ENCODE peak calls at places on chromosome 9, in seven cellular contexts. V, U, Q, N, X, O and E are unnamed samples.

GRCh38 chr9:123400926-123401503 is 45.0 kb downstream of the CRB2 start:
- DNase-seq in V (no peak), U (no peak), Q (no peak), N (no peak), X (no peak), O (no peak), E (no peak)

GRCh38 chr9:3464033-3464638 is 61.7 kb downstream of the RFX3 start:
- DNase-seq in V (peak), U (no peak), Q (no peak), N (no peak), X (no peak), O (peak), E (peak)

GRCh38 chr9:123710299-123710698 is 219.6 kb downstream of the DENND1A start:
- DNase-seq in V (peak), U (no peak), Q (no peak), N (peak), X (no peak), O (peak), E (peak)

GRCh38 chr9:91179237-91180138 is 182.2 kb downstream of the AUH start:
- DNase-seq in V (peak), U (no peak), Q (no peak), N (peak), X (peak), O (peak), E (peak)

GRCh38 chr9:14007199-14007769 is 306.7 kb downstream of the NFIB start:
- DNase-seq in V (no peak), U (no peak), Q (peak), N (no peak), X (no peak), O (no peak), E (no peak)

GRCh38 chr9:14433841-14434511 is 120.0 kb upstream of the NFIB start:
- DNase-seq in V (peak), U (no peak), Q (no peak), N (peak), X (no peak), O (peak), E (peak)

GRCh38 chr9:130847306-130848217 is 12.5 kb downstream of the ABL1 start:
- DNase-seq in V (peak), U (no peak), Q (peak), N (peak), X (no peak), O (peak), E (peak)

GRCh38 chr9:27785714-27786100 is 212.4 kb upstream of the C9orf72 start:
- DNase-seq in V (no peak), U (no peak), Q (no peak), N (peak), X (no peak), O (no peak), E (peak)

GRCh38 chr9:3751125-3751758 is 225.4 kb upstream of the RFX3 start:
- DNase-seq in V (peak), U (peak), Q (no peak), N (peak), X (no peak), O (peak), E (peak)

GRCh38 chr9:127397722-127398647 is 1.0 kb downstream of the SLC2A8 start:
- DNase-seq in V (peak), U (peak), Q (peak), N (peak), X (peak), O (no peak), E (peak)

GRCh38 chr9:127396253-127396807 is 639 bp upstream of the SLC2A8 start:
- DNase-seq in V (no peak), U (no peak), Q (no peak), N (no peak), X (no peak), O (no peak), E (no peak)

GRCh38 chr9:127396808-127397721 is at the start of gene SLC2A8:
- DNase-seq in V (peak), U (peak), Q (peak), N (peak), X (peak), O (peak), E (peak)

GRCh38 chr9:127399736-127400269 is 2.8 kb downstream of the SLC2A8 start:
- DNase-seq in V (no peak), U (no peak), Q (no peak), N (no peak), X (no peak), O (no peak), E (no peak)

DNA sequence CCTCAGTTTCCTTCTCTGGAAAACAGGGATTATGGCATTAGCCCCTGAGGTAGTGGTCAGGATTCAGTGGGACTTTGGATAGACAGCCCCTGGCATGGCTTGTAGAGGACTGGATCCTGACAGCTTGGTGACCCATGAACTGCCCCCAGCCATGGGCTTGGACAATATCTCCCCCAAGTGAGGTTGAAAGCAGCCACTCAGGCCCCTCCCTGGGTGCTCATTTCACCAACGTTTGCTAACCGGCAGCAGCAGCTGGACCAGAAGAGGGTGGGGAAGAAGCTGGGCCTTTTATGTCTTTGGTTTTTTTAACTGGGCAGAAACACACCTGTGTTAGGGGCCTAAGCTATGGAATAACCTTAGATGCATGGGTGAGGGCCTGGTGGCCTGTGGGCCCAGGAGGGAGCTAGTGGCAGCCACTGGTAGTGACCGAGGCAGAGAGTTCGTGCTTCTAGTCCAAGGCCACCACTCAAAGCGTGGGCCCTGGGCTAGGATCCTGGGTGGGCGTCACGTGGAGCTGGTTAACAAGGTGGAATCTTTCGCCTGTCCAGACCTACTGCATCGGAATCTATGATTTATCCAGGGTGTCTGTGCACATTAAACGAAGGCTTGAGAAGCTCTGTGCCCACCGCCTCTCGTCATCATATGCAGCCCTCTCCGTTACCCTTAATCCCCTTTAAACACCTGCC is 1.9 kb downstream of the SLC2A8 start:
- DNase-seq in V (no peak), U (no peak), Q (no peak), N (no peak), X (no peak), O (no peak), E (no peak)
- TF ChIP-seq CTCF in V (no peak), U (no peak), Q (no peak), N (no peak), X (no peak), O (no peak), E (no peak)

GRCh38 chr9:135993840-135994776 is 32.9 kb upstream of the UBAC1 start:
- DNase-seq in V (no peak), U (no peak), Q (no peak), N (no peak), X (no peak), O (no peak), E (no peak)

GRCh38 chr9:135991771-135992170 is 30.6 kb upstream of the UBAC1 start:
- DNase-seq in V (no peak), U (no peak), Q (no peak), N (no peak), X (no peak), O (no peak), E (no peak)

GRCh38 chr9:135990468-135991429 is 29.6 kb upstream of the UBAC1 start:
- DNase-seq in V (peak), U (peak), Q (peak), N (peak), X (no peak), O (peak), E (peak)

GRCh38 chr9:135993409-135993742 is 32.2 kb upstream of the UBAC1 start:
- DNase-seq in V (no peak), U (no peak), Q (no peak), N (no peak), X (no peak), O (no peak), E (no peak)

GRCh38 chr9:135992486-135993408 is 31.6 kb upstream of the UBAC1 start:
- DNase-seq in V (peak), U (peak), Q (peak), N (peak), X (peak), O (peak), E (peak)
- H3K4me3 ChIP-seq in V (peak), U (no peak), Q (peak), N (no peak), X (no peak), O (peak), E (peak)

DNA sequence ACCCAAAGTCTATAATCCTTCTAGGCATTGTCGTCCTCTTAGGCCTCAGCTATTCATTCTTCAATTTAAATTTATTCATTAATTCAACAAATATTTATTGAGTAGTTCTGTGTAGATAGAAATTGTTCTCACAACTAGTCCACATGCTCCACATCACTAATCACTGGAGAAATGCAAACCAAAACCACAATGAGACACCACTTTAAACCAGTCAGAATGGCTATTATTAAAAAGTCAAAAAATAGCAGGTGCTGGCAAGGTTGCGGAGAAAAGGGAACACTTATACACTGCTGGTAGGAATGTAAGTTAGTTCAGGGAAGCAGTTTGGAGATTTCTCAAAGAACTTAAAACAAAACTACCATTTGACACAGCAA is 51.1 kb upstream of the TNFSF15 start:
- DNase-seq in V (peak), U (no peak), Q (no peak), N (no peak), X (no peak), O (no peak), E (peak)
- TF ChIP-seq CTCF in V (no peak), U (no peak), Q (no peak), N (no peak), X (no peak), O (no peak), E (no peak)

GRCh38 chr9:81627481-81627880 is 61.9 kb downstream of the TLE1 start:
- DNase-seq in V (no peak), U (no peak), Q (no peak), N (no peak), X (no peak), O (peak), E (no peak)

GRCh38 chr9:81623778-81624177 is 65.6 kb downstream of the TLE1 start:
- DNase-seq in V (no peak), U (no peak), Q (no peak), N (no peak), X (no peak), O (no peak), E (no peak)

GRCh38 chr9:81626511-81626910 is 62.8 kb downstream of the TLE1 start:
- DNase-seq in V (peak), U (no peak), Q (no peak), N (no peak), X (no peak), O (no peak), E (peak)

GRCh38 chr9:81628897-81629296 is 60.5 kb downstream of the TLE1 start:
- DNase-seq in V (no peak), U (no peak), Q (no peak), N (no peak), X (no peak), O (no peak), E (no peak)

GRCh38 chr9:81625969-81626368 is 63.4 kb downstream of the TLE1 start:
- DNase-seq in V (no peak), U (no peak), Q (no peak), N (no peak), X (no peak), O (no peak), E (no peak)
- H3K4me3 ChIP-seq in V (no peak), U (no peak), Q (no peak), N (no peak), X (no peak), O (no peak), E (no peak)

GRCh38 chr9:108620767-108621166 is 235.0 kb downstream of the ACTL7B start:
- DNase-seq in V (peak), U (no peak), Q (no peak), N (peak), X (no peak), O (peak), E (peak)
- TF ChIP-seq CTCF in V (no peak), U (no peak), Q (no peak), N (no peak), X (no peak), O (no peak), E (no peak)

GRCh38 chr9:112121633-112122032 is 53.5 kb downstream of the SUSD1 start:
- DNase-seq in V (no peak), U (no peak), Q (no peak), N (no peak), X (no peak), O (no peak), E (no peak)

GRCh38 chr9:112115955-112116354 is 59.1 kb downstream of the SUSD1 start:
- DNase-seq in V (no peak), U (no peak), Q (peak), N (no peak), X (no peak), O (no peak), E (no peak)

GRCh38 chr9:112120471-112120925 is 54.6 kb downstream of the SUSD1 start:
- DNase-seq in V (no peak), U (no peak), Q (peak), N (no peak), X (no peak), O (no peak), E (no peak)

GRCh38 chr9:112119225-112120045 is 55.7 kb downstream of the SUSD1 start:
- DNase-seq in V (peak), U (no peak), Q (peak), N (peak), X (peak), O (no peak), E (no peak)

DNA sequence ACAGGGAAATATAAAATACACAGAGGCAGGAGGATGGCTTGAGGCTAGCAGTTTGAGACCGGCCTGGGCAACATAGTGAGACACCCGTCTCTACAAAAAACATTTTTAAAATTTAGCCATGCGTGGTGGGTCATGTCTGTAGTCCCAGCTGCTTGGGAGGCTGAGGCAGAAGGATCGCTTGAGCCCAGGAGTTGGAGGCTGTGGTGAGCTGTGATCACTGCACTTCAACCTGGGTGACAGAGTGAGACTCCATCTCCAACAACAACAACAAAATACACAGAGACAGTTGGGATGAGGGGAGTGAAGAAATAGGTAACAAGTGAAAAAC is 55.1 kb downstream of the SUSD1 start:
- DNase-seq in V (no peak), U (no peak), Q (peak), N (no peak), X (no peak), O (no peak), E (no peak)
- H3K4me3 ChIP-seq in V (no peak), U (no peak), Q (no peak), N (no peak), X (no peak), O (no peak), E (no peak)

GRCh38 chr9:110691002-110691549 is 22.5 kb downstream of the MUSK start:
- DNase-seq in V (peak), U (no peak), Q (no peak), N (peak), X (no peak), O (peak), E (no peak)
- TF ChIP-seq CTCF in V (no peak), U (no peak), Q (no peak), N (no peak), X (no peak), O (no peak), E (no peak)

GRCh38 chr9:137126786-137127185 is 12.2 kb upstream of the GRIN1 start:
- DNase-seq in V (no peak), U (peak), Q (no peak), N (no peak), X (no peak), O (no peak), E (no peak)
- H3K4me3 ChIP-seq in V (no peak), U (peak), Q (no peak), N (no peak), X (peak), O (peak), E (no peak)

DNA sequence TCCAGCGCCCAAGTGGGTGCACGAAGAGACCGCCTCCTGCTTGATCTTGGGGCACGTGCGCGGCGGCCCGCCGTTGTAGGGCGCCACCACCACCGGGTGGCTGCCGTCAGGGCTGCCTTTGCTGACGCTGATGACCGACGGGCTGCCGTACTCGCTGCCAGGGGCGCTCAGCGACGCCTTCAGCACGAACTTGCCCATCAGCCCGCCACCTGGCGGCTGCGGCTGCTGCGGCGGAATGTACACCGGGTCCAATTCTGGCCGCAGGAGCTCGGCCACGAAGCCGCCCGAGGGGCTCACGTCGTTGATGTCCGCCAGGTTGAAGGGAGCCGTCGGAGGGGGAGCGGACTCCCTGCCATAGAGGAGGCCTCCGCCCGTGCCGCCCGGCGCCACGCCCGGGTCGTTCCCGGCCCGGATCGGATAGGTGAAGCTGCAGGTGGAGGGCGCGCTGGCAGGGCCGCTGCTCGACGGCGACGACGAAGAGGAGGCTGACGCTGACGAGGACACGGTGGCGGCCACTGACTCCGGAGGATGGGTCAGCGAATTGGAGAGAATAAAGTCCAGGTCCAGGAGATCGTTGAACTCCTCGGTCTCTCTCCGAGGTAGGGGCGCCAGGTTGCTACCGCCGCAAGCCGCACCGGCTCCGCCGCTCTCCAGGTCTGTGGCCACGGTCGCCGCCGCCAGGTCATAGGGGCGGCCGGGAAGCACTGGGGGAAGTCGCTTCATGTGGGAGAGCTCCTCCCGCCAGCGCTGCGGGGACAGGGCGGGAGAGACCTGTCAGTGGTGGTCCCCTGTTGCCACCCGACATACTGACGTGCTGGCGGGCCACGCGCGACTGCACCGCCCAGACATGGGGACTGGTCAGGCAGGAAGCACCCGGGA is 1.8 kb downstream of the KLF4 start:
- DNase-seq in V (peak), U (peak), Q (peak), N (peak), X (peak), O (peak), E (peak)
- TF ChIP-seq CTCF in V (peak), U (peak), Q (peak), N (peak), X (peak), O (peak), E (peak)

GRCh38 chr9:99103505-99103904 is 1.4 kb upstream of the TGFBR1 start:
- DNase-seq in V (no peak), U (no peak), Q (no peak), N (no peak), X (no peak), O (no peak), E (no peak)
- H3K4me3 ChIP-seq in V (no peak), U (no peak), Q (no peak), N (no peak), X (no peak), O (no peak), E (no peak)